ENCODE peak calls at places on chromosome 16, in four cellular contexts. One of them, this sample, is unnamed.

GRCh38 chr16:8773537-8773936 is 23.9 kb downstream of the TMEM186 start:
- DNase-seq in stomach: no peak
- DNase-seq in BJ: no peak
- DNase-seq in adrenal gland: no peak
- DNase-seq in this sample: no peak

GRCh38 chr16:68234188-68235104 is 1.5 kb downstream of the ESRP2 start:
- DNase-seq in adrenal gland: peak
- DNase-seq in stomach: peak
- DNase-seq in BJ: no peak
- DNase-seq in this sample: peak

GRCh38 chr16:46822270-46822669 is 8.7 kb downstream of the C16orf87 start:
- DNase-seq in stomach: no peak
- DNase-seq in BJ: no peak
- DNase-seq in adrenal gland: no peak
- DNase-seq in this sample: no peak

GRCh38 chr16:87936375-87937230 is at the start of gene CA5A:
- DNase-seq in adrenal gland: no peak
- DNase-seq in BJ: no peak
- DNase-seq in stomach: no peak
- DNase-seq in this sample: no peak

GRCh38 chr16:14369734-14370598 is 260.1 kb downstream of the PARN start:
- DNase-seq in BJ: no peak
- DNase-seq in adrenal gland: no peak
- DNase-seq in stomach: no peak
- DNase-seq in this sample: no peak

GRCh38 chr16:55706739-55707487 is 51.1 kb downstream of the SLC6A2 start:
- DNase-seq in BJ: no peak
- DNase-seq in stomach: no peak
- DNase-seq in adrenal gland: peak
- DNase-seq in this sample: no peak

GRCh38 chr16:87060026-87060986 is 256.9 kb downstream of the C16orf95 start:
- DNase-seq in BJ: no peak
- DNase-seq in stomach: no peak
- DNase-seq in adrenal gland: peak
- DNase-seq in this sample: no peak

GRCh38 chr16:57347858-57348257 is 10.7 kb upstream of the CCL22 start:
- DNase-seq in adrenal gland: no peak
- DNase-seq in BJ: no peak
- DNase-seq in stomach: no peak
- DNase-seq in this sample: no peak

GRCh38 chr16:31072540-31073072 is 1.4 kb downstream of the ZNF668 start:
- DNase-seq in stomach: no peak
- DNase-seq in BJ: no peak
- DNase-seq in adrenal gland: peak
- DNase-seq in this sample: no peak

GRCh38 chr16:62038225-62038624 is 2.0 kb upstream of the CDH8 start:
- DNase-seq in stomach: no peak
- DNase-seq in BJ: no peak
- DNase-seq in adrenal gland: no peak
- DNase-seq in this sample: no peak

GRCh38 chr16:83835972-83836566 is 28.3 kb downstream of the HSBP1 start:
- DNase-seq in BJ: peak
- DNase-seq in stomach: no peak
- DNase-seq in adrenal gland: no peak
- DNase-seq in this sample: peak

GRCh38 chr16:27644165-27644564 is 94.2 kb downstream of the KATNIP start:
- DNase-seq in stomach: no peak
- DNase-seq in BJ: no peak
- DNase-seq in adrenal gland: no peak
- DNase-seq in this sample: no peak

GRCh38 chr16:23452572-23453337 is at the start of gene COG7:
- DNase-seq in adrenal gland: peak
- DNase-seq in stomach: peak
- DNase-seq in BJ: peak
- DNase-seq in this sample: peak

GRCh38 chr16:27999687-28000086 is 63.8 kb downstream of the GSG1L start:
- DNase-seq in stomach: no peak
- DNase-seq in BJ: no peak
- DNase-seq in adrenal gland: no peak
- DNase-seq in this sample: peak

GRCh38 chr16:9092963-9093477 is 1.6 kb downstream of the HAPSTR1 start:
- DNase-seq in stomach: peak
- DNase-seq in adrenal gland: peak
- DNase-seq in BJ: no peak
- DNase-seq in this sample: no peak

GRCh38 chr16:78584991-78585390 is 485.5 kb downstream of the WWOX start:
- DNase-seq in BJ: no peak
- DNase-seq in adrenal gland: no peak
- DNase-seq in stomach: no peak
- DNase-seq in this sample: no peak

GRCh38 chr16:88855176-88855575 is 1.6 kb downstream of the GALNS start:
- DNase-seq in BJ: no peak
- DNase-seq in adrenal gland: no peak
- DNase-seq in stomach: no peak
- DNase-seq in this sample: no peak

GRCh38 chr16:85551319-85551978 is 61.7 kb upstream of the GSE1 start:
- DNase-seq in BJ: no peak
- DNase-seq in adrenal gland: no peak
- DNase-seq in stomach: no peak
- DNase-seq in this sample: no peak

GRCh38 chr16:31461921-31462804 is 2.9 kb downstream of the ARMC5 start:
- DNase-seq in BJ: no peak
- DNase-seq in adrenal gland: peak
- DNase-seq in stomach: no peak
- DNase-seq in this sample: no peak

GRCh38 chr16:85334718-85335583 is 222.7 kb upstream of the CIBAR2 start:
- DNase-seq in BJ: no peak
- DNase-seq in stomach: peak
- DNase-seq in adrenal gland: no peak
- DNase-seq in this sample: no peak

GRCh38 chr16:54455021-54455725 is 168.6 kb upstream of the IRX3 start:
- DNase-seq in stomach: no peak
- DNase-seq in BJ: no peak
- DNase-seq in adrenal gland: peak
- DNase-seq in this sample: no peak

GRCh38 chr16:48013476-48013875 is 142.3 kb downstream of the ABCC12 start:
- DNase-seq in adrenal gland: no peak
- DNase-seq in stomach: no peak
- DNase-seq in BJ: no peak
- DNase-seq in this sample: no peak

GRCh38 chr16:27314161-27314723 is 468 bp downstream of the IL4R start:
- DNase-seq in BJ: peak
- DNase-seq in adrenal gland: peak
- DNase-seq in stomach: peak
- DNase-seq in this sample: peak

GRCh38 chr16:88473666-88474534 is 20.8 kb downstream of the ZFPM1 start:
- DNase-seq in BJ: no peak
- DNase-seq in stomach: peak
- DNase-seq in adrenal gland: no peak
- DNase-seq in this sample: no peak

GRCh38 chr16:72590179-72590937 is 418.4 kb upstream of the PMFBP1 start:
- DNase-seq in stomach: no peak
- DNase-seq in BJ: peak
- DNase-seq in adrenal gland: no peak
- DNase-seq in this sample: no peak

GRCh38 chr16:85363881-85364280 is 249.2 kb upstream of the GSE1 start:
- DNase-seq in adrenal gland: no peak
- DNase-seq in stomach: no peak
- DNase-seq in BJ: no peak
- DNase-seq in this sample: no peak

GRCh38 chr16:69428652-69429051 is 4.2 kb downstream of the CYB5B start:
- DNase-seq in stomach: no peak
- DNase-seq in BJ: no peak
- DNase-seq in adrenal gland: no peak
- DNase-seq in this sample: no peak

GRCh38 chr16:71673190-71673956 is 47.4 kb downstream of the MARVELD3 start:
- DNase-seq in adrenal gland: no peak
- DNase-seq in stomach: no peak
- DNase-seq in BJ: no peak
- DNase-seq in this sample: no peak

GRCh38 chr16:2075631-2076030 is 27.8 kb downstream of the TSC2 start:
- DNase-seq in stomach: no peak
- DNase-seq in adrenal gland: no peak
- DNase-seq in BJ: no peak
- DNase-seq in this sample: no peak

GRCh38 chr16:2077696-2078095 is 29.9 kb downstream of the TSC2 start:
- DNase-seq in stomach: no peak
- DNase-seq in adrenal gland: no peak
- DNase-seq in BJ: no peak
- DNase-seq in this sample: no peak

GRCh38 chr16:2078096-2078495 is 30.3 kb downstream of the TSC2 start:
- DNase-seq in BJ: no peak
- DNase-seq in stomach: no peak
- DNase-seq in adrenal gland: no peak
- DNase-seq in this sample: no peak

GRCh38 chr16:2076072-2076865 is 28.5 kb downstream of the TSC2 start:
- DNase-seq in adrenal gland: peak
- DNase-seq in stomach: no peak
- DNase-seq in BJ: no peak
- DNase-seq in this sample: no peak

GRCh38 chr16:2077016-2077415 is 29.2 kb downstream of the TSC2 start:
- DNase-seq in BJ: no peak
- DNase-seq in adrenal gland: no peak
- DNase-seq in stomach: no peak
- DNase-seq in this sample: no peak
- H3K4me3 ChIP-seq in BJ: no peak
- H3K4me3 ChIP-seq in adrenal gland: no peak
- H3K4me3 ChIP-seq in stomach: no peak
- H3K4me3 ChIP-seq in this sample: no peak

DNA sequence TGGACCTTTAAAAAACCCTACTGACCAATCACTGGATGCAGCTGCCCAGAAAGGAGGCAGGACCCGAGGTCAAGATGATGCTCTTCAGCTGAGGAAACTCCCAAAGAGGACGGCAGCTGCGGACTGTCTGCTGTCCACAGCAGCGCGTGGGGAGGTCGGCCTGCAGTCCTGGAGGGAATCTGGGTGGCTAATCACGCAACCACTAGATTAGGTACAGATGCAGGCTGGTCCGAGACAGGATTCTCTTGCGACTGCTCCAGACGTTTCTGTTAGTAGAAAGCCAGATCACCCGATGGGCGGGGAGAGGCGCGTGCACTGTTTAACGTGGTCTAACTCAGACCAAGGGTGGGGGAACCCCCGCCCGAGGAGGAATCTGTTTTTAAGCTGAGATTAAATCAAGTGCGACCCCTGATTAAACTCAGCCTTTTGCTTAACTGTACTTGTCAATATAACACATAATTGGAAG is 8.8 kb downstream of the CTRB2 start:
- DNase-seq in BJ: peak
- DNase-seq in adrenal gland: peak
- DNase-seq in stomach: peak
- DNase-seq in this sample: peak
- H3K4me3 ChIP-seq in BJ: peak
- H3K4me3 ChIP-seq in adrenal gland: no peak
- H3K4me3 ChIP-seq in stomach: no peak
- H3K4me3 ChIP-seq in this sample: peak

GRCh38 chr16:981695-982151 is at the start of gene SOX8:
- DNase-seq in BJ: no peak
- DNase-seq in stomach: peak
- DNase-seq in adrenal gland: no peak
- DNase-seq in this sample: no peak
- H3K4me3 ChIP-seq in BJ: peak
- H3K4me3 ChIP-seq in stomach: peak
- H3K4me3 ChIP-seq in adrenal gland: no peak
- H3K4me3 ChIP-seq in this sample: peak

DNA sequence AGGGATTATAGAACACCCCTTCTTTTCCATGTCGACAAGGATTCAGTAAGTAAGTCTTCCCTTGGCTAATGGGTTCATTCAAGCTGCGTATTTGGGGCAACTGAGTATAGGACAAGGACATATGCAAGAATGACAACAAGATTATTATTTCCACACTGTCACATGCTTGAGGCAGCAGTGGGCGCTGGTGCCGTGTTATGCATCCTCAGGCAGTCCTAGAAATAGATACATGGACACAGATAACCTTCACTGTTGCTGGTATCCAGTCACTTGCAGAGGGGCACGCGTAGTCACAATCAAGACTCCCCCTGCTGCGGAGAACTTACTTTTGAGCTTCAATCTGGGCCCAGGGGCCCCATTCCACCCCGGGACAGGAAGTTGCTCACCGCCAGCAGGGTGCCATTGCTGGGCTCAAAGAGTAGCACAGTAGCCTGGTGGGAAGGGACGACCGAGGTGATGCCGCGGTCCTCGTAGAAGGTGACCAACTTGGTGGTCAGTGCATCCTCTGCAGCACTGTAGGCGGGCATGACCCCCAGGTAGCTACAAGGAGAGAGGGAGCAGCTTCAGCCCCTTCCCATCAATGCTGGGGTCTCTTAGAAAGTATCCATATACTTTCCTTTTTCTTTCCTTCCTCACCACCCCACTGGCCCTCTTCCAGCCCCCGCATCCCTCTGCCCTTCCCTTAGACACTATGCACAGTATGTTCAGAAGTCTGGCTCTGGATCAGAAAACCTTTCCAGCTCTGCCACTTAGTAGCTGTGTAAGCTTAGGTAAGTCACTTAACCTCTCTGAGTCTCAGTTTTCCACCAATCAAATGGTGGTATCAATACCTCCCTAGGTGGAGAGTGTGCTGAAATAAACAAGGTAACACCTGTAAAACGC is 804 bp downstream of the CRYM start:
- DNase-seq in stomach: no peak
- DNase-seq in adrenal gland: no peak
- DNase-seq in BJ: no peak
- DNase-seq in this sample: no peak
- H3K4me3 ChIP-seq in stomach: peak
- H3K4me3 ChIP-seq in adrenal gland: no peak
- H3K4me3 ChIP-seq in BJ: no peak
- H3K4me3 ChIP-seq in this sample: peak

DNA sequence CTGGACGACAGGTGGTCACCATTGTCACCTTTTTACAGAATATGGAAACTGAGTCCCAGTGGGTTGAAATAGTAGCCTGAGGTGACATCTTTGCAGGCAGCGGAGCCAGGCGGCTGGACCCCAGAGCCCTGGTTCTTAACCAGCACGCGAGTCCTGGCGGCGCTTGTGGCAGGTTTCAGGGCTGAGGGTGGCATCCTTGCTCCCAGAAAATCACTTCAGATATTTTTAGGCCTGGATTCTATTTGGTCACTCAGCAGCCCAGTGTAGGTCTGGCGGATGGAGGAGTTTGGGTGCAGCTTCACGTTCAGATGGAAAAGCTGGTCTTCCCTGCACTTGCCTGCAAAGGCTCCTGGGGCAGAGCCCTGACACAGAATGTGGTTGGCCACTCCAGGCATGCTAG is 354.0 kb downstream of the SNX29 start:
- DNase-seq in stomach: no peak
- DNase-seq in adrenal gland: no peak
- DNase-seq in BJ: no peak
- DNase-seq in this sample: no peak
- H3K4me3 ChIP-seq in stomach: no peak
- H3K4me3 ChIP-seq in adrenal gland: no peak
- H3K4me3 ChIP-seq in BJ: no peak
- H3K4me3 ChIP-seq in this sample: no peak